ENCODE peak calls at places on chromosomes 1 and 21, in five cellular contexts. One of them, this sample, is unnamed.

GRCh38 chr1:47232187-47232874 is at the start of gene TAL1:
- DNase-seq in GM12892: no peak
- DNase-seq in transverse colon: no peak
- DNase-seq in HL-60: peak
- DNase-seq in breast epithelium: no peak
- DNase-seq in this sample: no peak

GRCh38 chr1:210757677-210758076 is 376.3 kb downstream of the KCNH1 start:
- DNase-seq in GM12892: no peak
- DNase-seq in transverse colon: no peak
- DNase-seq in HL-60: no peak
- DNase-seq in breast epithelium: no peak
- DNase-seq in this sample: no peak

GRCh38 chr1:51421961-51422360 is 91.6 kb upstream of the TTC39A start:
- DNase-seq in GM12892: no peak
- DNase-seq in transverse colon: no peak
- DNase-seq in HL-60: peak
- DNase-seq in breast epithelium: no peak
- DNase-seq in this sample: peak

GRCh38 chr1:22250724-22251123 is 107.8 kb upstream of the WNT4 start:
- DNase-seq in GM12892: no peak
- DNase-seq in transverse colon: peak
- DNase-seq in HL-60: no peak
- DNase-seq in breast epithelium: no peak
- DNase-seq in this sample: no peak

GRCh38 chr1:67489643-67490042 is 59.4 kb upstream of the SERBP1 start:
- DNase-seq in GM12892: no peak
- DNase-seq in transverse colon: no peak
- DNase-seq in HL-60: no peak
- DNase-seq in breast epithelium: no peak
- DNase-seq in this sample: no peak

GRCh38 chr1:36306210-36306901 is at the start of gene SH3D21:
- DNase-seq in GM12892: no peak
- DNase-seq in transverse colon: peak
- DNase-seq in HL-60: no peak
- DNase-seq in breast epithelium: peak
- DNase-seq in this sample: no peak

GRCh38 chr1:86948212-86948611 is 33.8 kb downstream of the HS2ST1 start:
- DNase-seq in GM12892: no peak
- DNase-seq in transverse colon: no peak
- DNase-seq in HL-60: no peak
- DNase-seq in breast epithelium: no peak
- DNase-seq in this sample: no peak

GRCh38 chr21:45865106-45865835 is 116.3 kb upstream of the COL6A1 start:
- DNase-seq in GM12892: no peak
- DNase-seq in transverse colon: no peak
- DNase-seq in HL-60: no peak
- DNase-seq in breast epithelium: no peak
- DNase-seq in this sample: no peak

GRCh38 chr1:6911974-6912373 is 126.7 kb downstream of the CAMTA1 start:
- DNase-seq in GM12892: no peak
- DNase-seq in transverse colon: no peak
- DNase-seq in HL-60: no peak
- DNase-seq in breast epithelium: no peak
- DNase-seq in this sample: no peak

GRCh38 chr1:183580281-183580682 is 10.0 kb downstream of the NCF2 start:
- DNase-seq in GM12892: no peak
- DNase-seq in transverse colon: peak
- DNase-seq in HL-60: peak
- DNase-seq in breast epithelium: no peak
- DNase-seq in this sample: peak

GRCh38 chr1:43557744-43558245 is 27.1 kb downstream of the PTPRF start:
- DNase-seq in GM12892: no peak
- DNase-seq in transverse colon: peak
- DNase-seq in HL-60: no peak
- DNase-seq in breast epithelium: no peak
- DNase-seq in this sample: no peak

GRCh38 chr1:111253876-111254275 is 26.4 kb downstream of the CHI3L2 start:
- DNase-seq in GM12892: no peak
- DNase-seq in transverse colon: no peak
- DNase-seq in HL-60: no peak
- DNase-seq in breast epithelium: no peak
- DNase-seq in this sample: no peak

GRCh38 chr1:228283043-228283371 is 75.2 kb downstream of the OBSCN start:
- DNase-seq in GM12892: no peak
- DNase-seq in transverse colon: no peak
- DNase-seq in HL-60: no peak
- DNase-seq in breast epithelium: no peak
- DNase-seq in this sample: no peak

GRCh38 chr1:147545133-147545532 is 3.8 kb downstream of the BCL9 start:
- DNase-seq in GM12892: no peak
- DNase-seq in transverse colon: peak
- DNase-seq in HL-60: no peak
- DNase-seq in breast epithelium: no peak
- DNase-seq in this sample: no peak

GRCh38 chr21:32334980-32335471 is 36.4 kb downstream of the MRAP start:
- DNase-seq in GM12892: no peak
- DNase-seq in transverse colon: no peak
- DNase-seq in HL-60: no peak
- DNase-seq in breast epithelium: no peak
- DNase-seq in this sample: no peak

GRCh38 chr1:95325337-95325736 is 91.3 kb downstream of the RWDD3 start:
- DNase-seq in GM12892: no peak
- DNase-seq in transverse colon: no peak
- DNase-seq in HL-60: no peak
- DNase-seq in breast epithelium: no peak
- DNase-seq in this sample: no peak

GRCh38 chr1:217048104-217048707 is 325.0 kb upstream of the ESRRG start:
- DNase-seq in GM12892: no peak
- DNase-seq in transverse colon: no peak
- DNase-seq in HL-60: no peak
- DNase-seq in breast epithelium: no peak
- DNase-seq in this sample: no peak

GRCh38 chr21:42638266-42638863 is 15.1 kb upstream of the PDE9A start:
- DNase-seq in GM12892: no peak
- DNase-seq in transverse colon: no peak
- DNase-seq in HL-60: no peak
- DNase-seq in breast epithelium: no peak
- DNase-seq in this sample: no peak

GRCh38 chr1:4118746-4119515 is 218.9 kb upstream of the C1orf174 start:
- DNase-seq in GM12892: no peak
- DNase-seq in transverse colon: no peak
- DNase-seq in HL-60: no peak
- DNase-seq in breast epithelium: peak
- DNase-seq in this sample: no peak

GRCh38 chr1:218304281-218305039 is 19.4 kb downstream of the RRP15 start:
- DNase-seq in GM12892: no peak
- DNase-seq in transverse colon: no peak
- DNase-seq in HL-60: no peak
- DNase-seq in breast epithelium: no peak
- DNase-seq in this sample: no peak

GRCh38 chr1:29124366-29125236 is 898 bp upstream of the TMEM200B start:
- DNase-seq in GM12892: peak
- DNase-seq in transverse colon: peak
- DNase-seq in HL-60: no peak
- DNase-seq in breast epithelium: peak
- DNase-seq in this sample: no peak

GRCh38 chr1:55580845-55581332 is 365.7 kb upstream of the USP24 start:
- DNase-seq in GM12892: no peak
- DNase-seq in transverse colon: no peak
- DNase-seq in HL-60: no peak
- DNase-seq in breast epithelium: no peak
- DNase-seq in this sample: no peak

GRCh38 chr1:157403203-157403602 is 149.1 kb downstream of the FCRL5 start:
- DNase-seq in GM12892: peak
- DNase-seq in transverse colon: no peak
- DNase-seq in HL-60: peak
- DNase-seq in breast epithelium: no peak
- DNase-seq in this sample: no peak

GRCh38 chr21:37153193-37153934 is 80.3 kb downstream of the TTC3 start:
- DNase-seq in GM12892: no peak
- DNase-seq in transverse colon: peak
- DNase-seq in HL-60: no peak
- DNase-seq in breast epithelium: no peak
- DNase-seq in this sample: no peak

GRCh38 chr1:150151291-150152181 is 1.8 kb downstream of the PLEKHO1 start:
- DNase-seq in GM12892: no peak
- DNase-seq in transverse colon: peak
- DNase-seq in HL-60: no peak
- DNase-seq in breast epithelium: no peak
- DNase-seq in this sample: no peak

GRCh38 chr1:183634429-183635065 is 1.0 kb downstream of the ARPC5 start:
- DNase-seq in GM12892: no peak
- DNase-seq in transverse colon: no peak
- DNase-seq in HL-60: no peak
- DNase-seq in breast epithelium: no peak
- DNase-seq in this sample: no peak

GRCh38 chr1:12001249-12001917 is 17.9 kb upstream of the MIIP start:
- DNase-seq in GM12892: no peak
- DNase-seq in transverse colon: no peak
- DNase-seq in HL-60: no peak
- DNase-seq in breast epithelium: no peak
- DNase-seq in this sample: no peak

GRCh38 chr1:226702318-226702956 is 36.6 kb downstream of the ITPKB start:
- DNase-seq in GM12892: no peak
- DNase-seq in transverse colon: no peak
- DNase-seq in HL-60: no peak
- DNase-seq in breast epithelium: no peak
- DNase-seq in this sample: no peak
- TF ChIP-seq POLR2AphosphoS5 in GM12892: no peak
- TF ChIP-seq POLR2AphosphoS5 in transverse colon: peak
- TF ChIP-seq POLR2AphosphoS5 in HL-60: no peak
- TF ChIP-seq POLR2AphosphoS5 in breast epithelium: no peak
- TF ChIP-seq POLR2AphosphoS5 in this sample: no peak

GRCh38 chr1:103125219-103125618 is 16.9 kb upstream of the COL11A1 start:
- DNase-seq in GM12892: no peak
- DNase-seq in transverse colon: no peak
- DNase-seq in HL-60: no peak
- DNase-seq in breast epithelium: no peak
- DNase-seq in this sample: no peak
- TF ChIP-seq POLR2AphosphoS5 in GM12892: no peak
- TF ChIP-seq POLR2AphosphoS5 in transverse colon: no peak
- TF ChIP-seq POLR2AphosphoS5 in HL-60: no peak
- TF ChIP-seq POLR2AphosphoS5 in breast epithelium: no peak
- TF ChIP-seq POLR2AphosphoS5 in this sample: no peak

DNA sequence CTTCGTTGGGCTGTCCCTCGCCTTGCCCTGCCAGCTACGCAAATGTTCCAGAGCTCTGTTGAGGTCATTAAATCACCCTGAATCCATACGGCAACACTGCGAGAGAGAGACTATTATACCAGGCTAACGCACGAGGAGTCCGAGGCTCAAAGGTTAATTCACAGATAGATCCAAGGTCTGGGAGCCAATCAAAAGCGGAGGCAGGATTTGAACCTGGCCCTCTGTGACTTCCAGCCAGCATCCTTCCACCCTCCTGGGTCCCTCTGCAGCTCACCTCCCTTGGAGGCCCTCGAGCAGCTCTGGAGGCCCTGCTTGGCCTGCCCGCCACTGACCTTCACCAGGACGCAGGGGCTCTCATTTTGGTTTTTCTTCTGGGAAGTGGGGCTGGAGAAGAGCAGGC is 42.1 kb downstream of the KIAA1614 start:
- DNase-seq in GM12892: no peak
- DNase-seq in transverse colon: no peak
- DNase-seq in HL-60: no peak
- DNase-seq in breast epithelium: no peak
- DNase-seq in this sample: no peak
- TF ChIP-seq POLR2AphosphoS5 in GM12892: no peak
- TF ChIP-seq POLR2AphosphoS5 in transverse colon: no peak
- TF ChIP-seq POLR2AphosphoS5 in HL-60: no peak
- TF ChIP-seq POLR2AphosphoS5 in breast epithelium: no peak
- TF ChIP-seq POLR2AphosphoS5 in this sample: no peak

DNA sequence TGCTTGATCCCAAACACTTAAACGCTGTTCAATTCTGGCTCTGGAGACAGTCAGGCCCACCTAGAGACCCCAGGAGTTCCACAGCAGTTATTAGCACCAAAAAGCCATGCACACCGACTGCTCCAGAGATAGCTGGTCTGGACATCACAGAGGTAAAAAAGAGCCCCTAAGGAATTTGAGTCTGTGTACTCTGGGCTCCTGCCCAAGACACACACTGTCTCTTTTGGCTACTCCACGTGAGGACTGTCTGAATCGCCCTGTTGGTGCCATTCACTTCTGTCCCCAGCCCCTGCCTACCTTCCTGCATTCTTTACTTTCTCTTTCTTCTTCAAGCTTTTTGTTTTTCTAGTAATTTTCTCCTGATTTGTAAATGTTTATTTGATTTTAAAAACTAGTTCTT is 197.4 kb downstream of the ADGRL2 start:
- DNase-seq in GM12892: no peak
- DNase-seq in transverse colon: no peak
- DNase-seq in HL-60: no peak
- DNase-seq in breast epithelium: no peak
- DNase-seq in this sample: no peak
- TF ChIP-seq POLR2AphosphoS5 in GM12892: no peak
- TF ChIP-seq POLR2AphosphoS5 in transverse colon: no peak
- TF ChIP-seq POLR2AphosphoS5 in HL-60: no peak
- TF ChIP-seq POLR2AphosphoS5 in breast epithelium: no peak
- TF ChIP-seq POLR2AphosphoS5 in this sample: no peak

GRCh38 chr1:246776923-246777322 is 52.7 kb downstream of the SCCPDH start:
- DNase-seq in GM12892: no peak
- DNase-seq in transverse colon: no peak
- DNase-seq in HL-60: no peak
- DNase-seq in breast epithelium: no peak
- DNase-seq in this sample: no peak
- TF ChIP-seq POLR2AphosphoS5 in GM12892: no peak
- TF ChIP-seq POLR2AphosphoS5 in transverse colon: no peak
- TF ChIP-seq POLR2AphosphoS5 in HL-60: no peak
- TF ChIP-seq POLR2AphosphoS5 in breast epithelium: no peak
- TF ChIP-seq POLR2AphosphoS5 in this sample: no peak